ENCODE peak calls at places on chromosomes 6 and 20, in four cellular contexts. R is K562, J is WTC11, X is HepG2. H is an unnamed sample.

GRCh38 chr6:34242252-34243130 is 5.8 kb downstream of the HMGA1 start:
- DNase-seq in R (peak), X (no peak), J (no peak), H (peak)

GRCh38 chr6:54847799-54848597 is 1.4 kb downstream of the FAM83B start:
- DNase-seq in R (no peak), X (no peak), J (no peak), H (no peak)

GRCh38 chr6:134347916-134348805 is 30.2 kb upstream of the SGK1 start:
- DNase-seq in R (no peak), X (no peak), J (no peak), H (no peak)

GRCh38 chr6:91198588-91199255 is 611.9 kb upstream of the MAP3K7 start:
- DNase-seq in J (no peak), X (no peak), R (no peak), H (no peak)

GRCh38 chr6:11251553-11252358 is 19.3 kb upstream of the NEDD9 start:
- DNase-seq in R (no peak), X (peak), J (no peak), H (no peak)

GRCh38 chr6:149094934-149095341 is 222.6 kb upstream of the TAB2 start:
- DNase-seq in X (no peak), J (no peak), R (no peak), H (no peak)

GRCh38 chr6:53928641-53929339 is 134.0 kb downstream of the LRRC1 start:
- DNase-seq in X (peak), R (no peak), J (no peak), H (no peak)

GRCh38 chr20:953742-954141 is 37.6 kb upstream of the ANGPT4 start:
- DNase-seq in X (no peak), J (peak), R (peak), H (no peak)

GRCh38 chr6:125780540-125781306 is 10.0 kb upstream of the NCOA7 start:
- DNase-seq in R (peak), J (no peak), X (peak), H (peak)

GRCh38 chr6:157761331-157761921 is 61.6 kb upstream of the SNX9 start:
- DNase-seq in X (no peak), R (no peak), J (no peak), H (no peak)

GRCh38 chr20:4681971-4682370 is 39.7 kb upstream of the PRND start:
- DNase-seq in X (no peak), J (no peak), R (no peak), H (no peak)

GRCh38 chr20:10761232-10761631 is 87.4 kb upstream of the JAG1 start:
- DNase-seq in X (peak), J (no peak), R (no peak), H (no peak)

GRCh38 chr6:126339796-126340750 is at the start of gene CENPW:
- DNase-seq in R (peak), X (peak), J (peak), H (peak)

GRCh38 chr6:39517763-39518162 is 195.3 kb upstream of the KCNK16 start:
- DNase-seq in X (no peak), R (no peak), J (no peak), H (no peak)

GRCh38 chr6:135161411-135161810 is 19.7 kb upstream of the MYB start:
- DNase-seq in J (no peak), R (no peak), X (no peak), H (no peak)

GRCh38 chr6:155448823-155449789 is 6.5 kb downstream of the NOX3 start:
- DNase-seq in X (no peak), R (no peak), J (no peak), H (no peak)

GRCh38 chr6:56432194-56432593 is 184.8 kb upstream of the COL21A1 start:
- DNase-seq in J (no peak), X (no peak), R (no peak), H (no peak)

GRCh38 chr6:124974770-124975377 is 12.6 kb downstream of the RNF217 start:
- DNase-seq in R (no peak), J (no peak), X (no peak), H (no peak)

GRCh38 chr20:56769971-56770570 is 141.0 kb downstream of the TFAP2C start:
- DNase-seq in J (no peak), X (no peak), R (no peak), H (no peak)

GRCh38 chr6:127457444-127458064 is 1.6 kb downstream of the KIAA0408 start:
- DNase-seq in J (no peak), R (no peak), X (no peak), H (no peak)

GRCh38 chr20:61909821-61910220 is 155.9 kb downstream of the TAF4 start:
- DNase-seq in X (no peak), R (no peak), J (no peak), H (no peak)

GRCh38 chr6:2020909-2021308 is 224.5 kb downstream of the GMDS start:
- DNase-seq in X (no peak), R (no peak), J (no peak), H (no peak)

GRCh38 chr20:49700411-49701185 is 13.1 kb downstream of the B4GALT5 start:
- DNase-seq in R (no peak), X (peak), J (no peak), H (no peak)

DNA sequence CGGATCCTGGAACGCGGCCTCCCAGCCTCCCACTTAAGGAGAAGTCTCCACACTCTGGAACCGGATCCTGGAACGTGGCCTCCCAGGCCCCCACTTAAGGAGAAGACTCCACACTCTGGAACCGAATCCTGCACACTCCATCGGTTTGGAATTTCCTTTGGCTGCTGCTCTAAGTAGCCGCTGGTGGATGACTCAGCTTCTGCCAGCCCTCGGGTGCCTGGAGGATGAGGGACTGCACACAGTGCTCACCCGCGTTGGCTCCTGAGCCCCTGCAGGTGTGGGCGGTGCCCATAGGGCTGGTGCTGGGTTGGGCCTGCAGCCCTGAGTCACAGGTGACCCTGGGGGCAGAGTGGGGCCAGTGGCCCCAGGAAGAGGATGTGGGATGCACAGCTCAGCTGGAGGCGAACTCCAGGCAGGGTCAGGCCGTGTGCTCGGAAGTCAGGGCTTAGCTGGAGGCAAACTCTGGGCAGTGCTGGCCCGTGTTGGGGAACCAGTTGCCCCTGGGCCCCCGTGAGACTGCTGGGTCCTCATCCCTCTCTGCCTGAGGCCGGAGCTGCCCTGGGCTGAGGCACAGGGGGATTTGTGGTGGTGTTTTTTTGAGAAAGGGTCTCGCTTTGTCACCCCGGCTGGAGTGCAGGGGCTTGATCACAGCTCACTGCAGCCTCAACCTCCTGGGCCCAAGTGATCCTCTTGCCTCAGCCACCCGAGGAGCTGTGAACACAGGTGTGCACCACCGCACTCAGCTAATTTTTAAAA is 13.9 kb upstream of the TNFRSF6B start:
- DNase-seq in X (peak), J (no peak), R (no peak), H (no peak)
- TF ChIP-seq ELF4 in X (no peak), J (no peak), R (no peak), H (no peak)

GRCh38 chr6:31971279-31971992 is 502 bp downstream of the DXO start:
- DNase-seq in R (no peak), J (no peak), X (no peak), H (no peak)
- TF ChIP-seq ELF4 in R (peak), J (no peak), X (no peak), H (no peak)

GRCh38 chr6:44224154-44224977 is 971 bp downstream of the SLC29A1 start:
- DNase-seq in R (no peak), X (no peak), J (peak), H (no peak)
- TF ChIP-seq ELF4 in R (no peak), X (no peak), J (no peak), H (no peak)

GRCh38 chr6:170297577-170298330 is 6.9 kb upstream of the DLL1 start:
- DNase-seq in J (no peak), R (no peak), X (no peak), H (no peak)
- TF ChIP-seq ELF4 in J (no peak), R (no peak), X (no peak), H (no peak)

GRCh38 chr6:70375882-70376281 is 37.4 kb upstream of the FAM135A start:
- DNase-seq in X (peak), R (peak), J (no peak), H (no peak)

GRCh38 chr6:70375166-70375565 is 38.1 kb upstream of the FAM135A start:
- DNase-seq in J (no peak), X (no peak), R (no peak), H (no peak)

GRCh38 chr6:70370496-70370895 is 42.8 kb upstream of the FAM135A start:
- DNase-seq in X (no peak), J (no peak), R (no peak), H (no peak)

GRCh38 chr6:70369332-70369950 is 43.9 kb upstream of the FAM135A start:
- DNase-seq in X (peak), R (peak), J (peak), H (peak)

GRCh38 chr6:70371454-70372105 is 41.7 kb upstream of the FAM135A start:
- DNase-seq in R (peak), J (no peak), X (peak), H (peak)
- TF ChIP-seq ELF4 in R (no peak), J (no peak), X (no peak), H (no peak)

GRCh38 chr20:58017237-58017969 is 211.1 kb downstream of the ANKRD60 start:
- DNase-seq in R (no peak), X (peak), J (no peak), H (no peak)
- TF ChIP-seq ELF4 in R (no peak), X (no peak), J (no peak), H (no peak)

GRCh38 chr6:170227521-170227983 is 63.3 kb downstream of the DLL1 start:
- DNase-seq in J (no peak), R (no peak), X (no peak), H (no peak)

GRCh38 chr6:170229396-170229795 is 61.5 kb downstream of the DLL1 start:
- DNase-seq in R (no peak), J (no peak), X (no peak), H (no peak)

GRCh38 chr6:170227996-170228550 is 62.8 kb downstream of the DLL1 start:
- DNase-seq in X (no peak), R (no peak), J (no peak), H (no peak)

GRCh38 chr6:170229851-170230519 is 60.9 kb downstream of the DLL1 start:
- DNase-seq in J (no peak), X (no peak), R (no peak), H (no peak)

GRCh38 chr6:170228581-170229310 is 62.1 kb downstream of the DLL1 start:
- DNase-seq in X (no peak), R (no peak), J (no peak), H (no peak)
- TF ChIP-seq ELF4 in X (no peak), R (no peak), J (no peak), H (no peak)

GRCh38 chr6:29708432-29709177 is 14.6 kb upstream of the HLA-F start:
- DNase-seq in X (no peak), R (no peak), J (no peak), H (no peak)
- TF ChIP-seq ELF4 in X (no peak), R (no peak), J (no peak), H (no peak)

DNA sequence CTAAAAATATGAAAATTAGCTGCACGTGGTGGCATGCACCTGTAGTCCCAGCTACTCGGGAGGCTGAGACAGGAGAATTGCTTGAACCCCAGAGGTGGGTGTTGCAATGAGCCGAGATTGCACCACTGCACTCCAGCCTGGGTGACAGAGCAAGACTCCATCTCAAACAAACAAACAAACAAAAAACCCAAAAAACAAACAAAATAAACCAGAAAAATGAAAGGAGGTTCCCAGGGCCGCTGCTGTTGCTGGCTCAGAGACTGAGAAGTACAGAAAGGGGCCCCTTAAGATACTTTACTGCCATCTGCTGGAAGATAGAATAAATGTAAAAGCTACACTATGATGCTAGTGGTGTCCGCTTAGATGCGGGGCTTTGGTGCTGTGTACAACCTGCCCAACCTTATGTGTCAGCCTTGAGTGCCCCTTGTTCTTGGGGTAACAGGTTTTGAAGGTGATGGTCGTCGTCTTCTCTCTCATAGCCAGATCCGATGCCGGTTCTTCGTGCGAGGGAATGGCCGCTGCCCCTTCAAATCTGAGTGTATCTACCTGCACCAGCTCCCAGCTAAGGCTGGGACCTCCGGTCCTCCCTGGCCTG is 2.8 kb upstream of the FANCE start:
- DNase-seq in J (no peak), R (peak), X (peak), H (peak)
- TF ChIP-seq ELF4 in J (no peak), R (no peak), X (no peak), H (no peak)

DNA sequence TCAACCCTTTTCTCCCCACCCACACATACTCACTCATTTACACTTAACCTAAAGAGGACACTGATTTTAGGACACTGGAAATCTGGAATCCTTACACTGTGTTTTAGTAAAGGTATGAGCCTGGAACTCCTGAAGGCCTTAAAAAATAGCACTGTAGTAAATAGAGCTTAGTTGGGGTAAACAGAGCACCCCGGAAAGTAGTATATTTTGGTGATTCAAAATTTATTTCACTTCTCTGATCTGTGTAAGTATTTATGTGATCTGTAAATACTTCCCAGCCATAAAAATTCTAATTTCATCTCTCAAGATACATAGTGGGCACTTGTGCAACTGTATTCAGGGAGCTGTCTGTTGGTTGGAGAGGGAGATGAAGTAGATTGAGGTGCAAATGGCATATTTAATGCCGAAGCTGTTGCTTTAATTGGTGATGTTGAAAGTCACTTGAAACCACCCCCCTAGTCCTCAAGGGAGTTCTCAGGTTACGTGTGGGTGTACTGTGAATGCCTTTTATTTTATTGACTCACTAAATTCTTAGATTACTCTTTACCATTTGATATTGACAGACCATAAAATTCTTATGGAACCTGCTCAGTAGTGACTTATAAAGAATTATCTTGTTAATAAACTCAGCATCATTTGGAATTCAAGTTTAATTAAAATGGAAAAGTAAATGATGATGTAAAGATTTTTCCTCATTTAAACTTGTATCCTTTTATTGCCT is 155.0 kb downstream of the SOX4 start:
- DNase-seq in X (no peak), J (no peak), R (no peak), H (peak)
- TF ChIP-seq ELF4 in X (no peak), J (no peak), R (no peak), H (no peak)

H was measured in HEK293T.